ENCODE peak calls at places on chromosomes 4 and X, in four cellular contexts. X is AG04450, W is tibial nerve, T is esophagus squamous epithelium. Y is an unnamed sample.
A peak's percentile ranks its signal among the peaks of the same experiment; 100 is the strongest.

GRCh38 chr4:23033796-23034195 is 341.1 kb downstream of the GBA3 start:
- DNase-seq in X (no peak), W (no peak), T (no peak), Y (no peak)

GRCh38 chrX:39516399-39516798 is 581.4 kb downstream of the BCOR start:
- DNase-seq in X (no peak), W (no peak), T (no peak), Y (no peak)

GRCh38 chrX:40117715-40118285 is 20.0 kb upstream of the BCOR start:
- DNase-seq in X (no peak), W (no peak), T (no peak), Y (no peak)

GRCh38 chr4:6377626-6378492 is 94.6 kb downstream of the PPP2R2C start:
- DNase-seq in X (no peak), W (no peak), T (no peak), Y (no peak)

GRCh38 chr4:55445921-55446577 is 50.3 kb downstream of the TMEM165 start:
- DNase-seq in X (peak; percentile 45), W (no peak), T (no peak), Y (no peak)

GRCh38 chr4:138199568-138200235 is 42.4 kb downstream of the SLC7A11 start:
- DNase-seq in X (no peak), W (no peak), T (no peak), Y (no peak)

GRCh38 chr4:116839826-116840225 is 245.6 kb downstream of the TRAM1L1 start:
- DNase-seq in X (no peak), W (no peak), T (no peak), Y (no peak)

GRCh38 chrX:9604111-9604907 is 139.5 kb downstream of the TBL1X start:
- DNase-seq in X (no peak), W (peak; percentile 25), T (no peak), Y (no peak)

GRCh38 chr4:27305246-27305645 is 444.6 kb downstream of the STIM2 start:
- DNase-seq in X (no peak), W (no peak), T (no peak), Y (no peak)

GRCh38 chrX:118497180-118497814 is 1.7 kb downstream of the DOCK11 start:
- DNase-seq in X (no peak), W (no peak), T (no peak), Y (no peak)

GRCh38 chrX:23554304-23554703 is 113.0 kb upstream of the PRDX4 start:
- DNase-seq in X (peak; percentile 3), W (peak; percentile 19), T (no peak), Y (no peak)

GRCh38 chrX:140572724-140573123 is 67.9 kb upstream of the SOX3 start:
- DNase-seq in X (no peak), W (peak; percentile 10), T (no peak), Y (no peak)

GRCh38 chr4:130183796-130184195 is 1087.8 kb downstream of the C4orf33 start:
- DNase-seq in X (no peak), W (no peak), T (no peak), Y (no peak)

GRCh38 chr4:86939737-86940141 is 4.9 kb downstream of the AFF1 start:
- DNase-seq in X (no peak), W (no peak), T (peak; percentile 6), Y (no peak)

GRCh38 chrX:123728001-123728400 is 4.9 kb downstream of the THOC2 start:
- DNase-seq in X (no peak), W (no peak), T (no peak), Y (no peak)

GRCh38 chrX:80578518-80579105 is 158.4 kb downstream of the TENT5D start:
- DNase-seq in X (no peak), W (no peak), T (no peak), Y (no peak)

GRCh38 chr4:3479358-3480101 is 16.4 kb downstream of the DOK7 start:
- DNase-seq in X (no peak), W (no peak), T (no peak), Y (no peak)

GRCh38 chr4:83993774-83994173 is 457.9 kb downstream of the GPAT3 start:
- DNase-seq in X (no peak), W (no peak), T (no peak), Y (no peak)

GRCh38 chr4:107654694-107655093 is 65.3 kb downstream of the PAPSS1 start:
- DNase-seq in X (no peak), W (no peak), T (no peak), Y (no peak)

GRCh38 chrX:151359931-151360871 is 36.8 kb upstream of the VMA21 start:
- DNase-seq in X (no peak), W (no peak), T (no peak), Y (peak; percentile 66)

GRCh38 chr4:3656441-3657376 is 109.5 kb upstream of the ADRA2C start:
- DNase-seq in X (no peak), W (no peak), T (no peak), Y (no peak)

GRCh38 chr4:106601519-106601918 is 232.9 kb upstream of the GIMD1 start:
- DNase-seq in X (no peak), W (no peak), T (no peak), Y (no peak)

GRCh38 chrX:129553619-129554288 is 13.7 kb downstream of the OCRL start:
- DNase-seq in X (no peak), W (no peak), T (no peak), Y (no peak)

GRCh38 chrX:41384041-41384705 is 50.2 kb downstream of the DDX3X start:
- DNase-seq in X (peak; percentile 55), W (peak; percentile 40), T (no peak), Y (peak; percentile 88)

GRCh38 chr4:112145326-112145819 is at the start of gene FAM241A:
- DNase-seq in X (peak; percentile 38), W (peak; percentile 88), T (peak; percentile 42), Y (peak; percentile 94)

GRCh38 chrX:96685205-96686099 is 810 bp downstream of the DIAPH2 start:
- DNase-seq in X (no peak), W (peak; percentile 27), T (no peak), Y (peak; percentile 74)

GRCh38 chr4:77220841-77221613 is 64.0 kb downstream of the CCNG2 start:
- DNase-seq in X (no peak), W (no peak), T (no peak), Y (no peak)

GRCh38 chrX:48573690-48574269 is 504 bp upstream of the RBM3 start:
- DNase-seq in X (no peak), W (peak; percentile 15), T (no peak), Y (no peak)

DNA sequence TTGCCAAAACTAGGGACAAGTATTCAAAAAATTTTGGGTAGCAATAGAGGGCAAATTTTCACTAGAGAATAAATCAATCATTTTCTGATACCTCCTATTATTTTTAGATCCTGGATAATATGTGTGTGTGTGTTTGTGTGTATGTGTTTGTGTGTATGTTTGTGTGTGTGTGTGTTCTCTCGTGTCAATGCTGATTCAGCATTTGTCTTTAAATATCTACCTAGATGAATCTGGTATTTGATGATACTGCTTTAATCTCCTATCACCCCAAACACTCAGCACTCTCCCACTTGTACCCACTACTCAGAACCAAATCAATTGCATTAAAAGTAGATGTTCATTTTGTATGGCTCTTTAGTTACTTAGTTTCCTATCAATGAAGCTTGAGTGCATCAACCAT is 101.3 kb upstream of the NPFFR2 start:
- DNase-seq in X (no peak), W (no peak), T (no peak), Y (no peak)
- TF ChIP-seq CTCF in X (no peak), W (no peak), T (no peak), Y (no peak)

GRCh38 chr4:185015108-185015507 is 3.2 kb upstream of the HELT start:
- DNase-seq in X (no peak), W (no peak), T (no peak), Y (no peak)

GRCh38 chr4:185016101-185016940 is 2.0 kb upstream of the HELT start:
- DNase-seq in X (no peak), W (no peak), T (no peak), Y (no peak)

GRCh38 chr4:185016946-185017797 is 1.1 kb upstream of the HELT start:
- DNase-seq in X (no peak), W (no peak), T (no peak), Y (no peak)

GRCh38 chr4:185011408-185011807 is 6.9 kb upstream of the HELT start:
- DNase-seq in X (no peak), W (no peak), T (no peak), Y (no peak)

DNA sequence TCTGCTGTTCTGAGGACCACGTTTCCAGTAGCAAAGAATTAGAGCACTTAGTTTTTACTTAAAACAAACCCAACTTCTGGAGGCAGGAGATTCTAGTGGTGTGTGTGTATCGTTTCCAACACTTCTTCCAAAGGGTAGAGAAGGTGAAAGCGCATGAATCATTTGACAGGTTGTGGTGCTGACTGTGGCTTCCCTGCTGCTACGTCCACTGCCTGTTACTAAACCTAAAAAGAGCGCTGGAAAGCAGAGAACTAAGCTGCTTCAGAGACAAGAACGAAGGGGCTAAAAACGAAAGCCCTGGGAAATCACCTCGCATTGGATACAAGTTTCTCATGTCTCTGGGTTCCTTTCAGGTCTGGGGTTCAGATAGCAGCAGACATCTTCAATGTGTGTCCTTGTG is 4.6 kb upstream of the HELT start:
- DNase-seq in X (no peak), W (no peak), T (no peak), Y (no peak)
- H3K4me3 ChIP-seq in X (no peak overlapping the region), W (no peak overlapping the region), T (no peak overlapping the region), Y (no peak overlapping the region)

GRCh38 chr4:105257817-105258495 is 111.3 kb downstream of the TET2 start:
- DNase-seq in X (no peak), W (no peak), T (no peak), Y (no peak)
- TF ChIP-seq CTCF in X (peak; percentile 35), W (no peak), T (no peak), Y (no peak)

GRCh38 chr4:25065451-25065850 is 34.7 kb upstream of the LGI2 start:
- DNase-seq in X (no peak), W (no peak), T (no peak), Y (no peak)
- H3K4me3 ChIP-seq in X (no peak overlapping the region), W (no peak overlapping the region), T (no peak overlapping the region), Y (no peak overlapping the region)

GRCh38 chr4:8192748-8193738 is 6.0 kb upstream of the SH3TC1 start:
- DNase-seq in X (no peak), W (peak; percentile 74), T (no peak), Y (no peak)
- TF ChIP-seq CTCF in X (no peak), W (no peak), T (peak; percentile 46), Y (peak; percentile 38)

DNA sequence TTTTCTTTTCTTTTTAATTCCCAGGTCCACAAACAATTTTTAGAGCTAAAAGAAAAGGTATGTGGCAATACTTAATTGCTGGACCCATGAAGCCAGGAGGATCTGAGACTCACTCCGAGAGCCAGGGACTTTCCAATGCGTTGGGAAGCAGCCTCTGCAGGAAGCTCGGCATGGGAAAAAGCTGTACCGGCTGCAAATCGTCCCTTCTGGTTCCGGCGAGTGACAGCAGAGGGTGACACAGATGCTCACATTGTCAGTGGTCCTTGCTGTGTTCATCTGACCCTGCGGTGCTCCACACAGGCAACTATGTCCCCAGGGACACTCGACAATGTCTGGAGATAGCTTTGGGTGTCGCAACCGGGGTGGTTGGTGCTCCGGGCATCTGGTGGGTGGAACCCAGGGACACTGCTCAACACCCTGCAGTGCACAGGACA is 164.0 kb downstream of the PRKX start:
- DNase-seq in X (no peak), W (peak; percentile 4), T (no peak), Y (no peak)
- H3K4me3 ChIP-seq in X (peak overlapping the region; percentile 40), W (no peak overlapping the region), T (peak overlapping the region; percentile 20), Y (peak overlapping the region; percentile 10)

GRCh38 chrX:26445288-26445687 is 229.3 kb downstream of the MAGEB5 start:
- DNase-seq in X (no peak), W (no peak), T (no peak), Y (no peak)

DNA sequence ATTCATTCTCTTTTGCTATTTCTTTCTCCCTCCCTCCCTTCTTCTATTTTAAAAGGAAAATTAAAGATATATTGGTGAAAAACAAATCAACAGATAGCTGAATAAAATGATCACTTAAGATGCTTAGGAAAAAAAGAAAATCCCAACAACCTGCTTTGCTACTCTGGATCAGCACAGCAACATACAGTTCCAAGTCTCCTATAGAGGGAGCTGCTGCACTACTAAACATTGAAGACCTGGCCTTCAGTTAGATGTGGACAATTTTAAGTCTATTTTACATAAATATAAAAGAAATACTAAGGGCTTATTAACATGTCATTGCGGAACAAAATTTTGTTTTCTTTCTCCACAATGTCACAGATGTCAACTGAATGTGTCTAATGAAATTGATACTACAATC is 226.4 kb downstream of the MAGEB5 start:
- DNase-seq in X (no peak), W (peak; percentile 4), T (no peak), Y (no peak)
- TF ChIP-seq CTCF in X (peak; percentile 52), W (no peak), T (no peak), Y (no peak)